ENCODE peak calls at places on chromosome 5, in eight cellular contexts. X is hepatic stellate cell; C is A172; M is endodermal cell; A is DMS 273 treated with DMSO at 0.1 percent for 48 hours; N is fibroblast of the aortic adventitia; W is activated naive CD4-positive, alpha-beta T cell treated with anti-CD3 and anti-CD28 coated beads, Interleukin-2, amount 50 U/mL, for 72 hours; J is activated CD4-positive, alpha-beta T cell treated with anti-CD3 and anti-CD28 coated beads, Interleukin-2, amount 10 ng/mL, durations not matched to agents 7 days and 5 days. E is an unnamed sample.
A peak's percentile ranks its signal among the peaks of the same experiment; 100 is the strongest.

GRCh38 chr5:68433921-68434879 is 218.6 kb downstream of the PIK3R1 start:
- DNase-seq in W (peak; percentile 98), C (peak; percentile 94), X (peak; percentile 87), M (peak; percentile 53), J (peak; percentile 86), N (peak; percentile 82), A (no peak), E (no peak)

GRCh38 chr5:176809544-176810083 is 745 bp upstream of the UNC5A start:
- DNase-seq in N (no peak), A (no peak), X (no peak), C (no peak), J (no peak), M (peak; percentile 76), W (no peak), E (no peak)

GRCh38 chr5:169063269-169063919 is 237.5 kb downstream of the SLIT3 start:
- DNase-seq in J (no peak), A (no peak), C (no peak), N (no peak), X (no peak), M (peak; percentile 63), W (no peak), E (no peak)

GRCh38 chr5:36607838-36608783 is 1.7 kb downstream of the SLC1A3 start:
- DNase-seq in J (no peak), M (peak; percentile 44), N (peak; percentile 35), X (no peak), A (no peak), C (no peak), W (no peak), E (no peak)

GRCh38 chr5:98292496-98292895 is 481.0 kb upstream of the RGMB start:
- DNase-seq in J (no peak), C (no peak), N (no peak), A (no peak), X (no peak), W (no peak), M (no peak), E (no peak)

GRCh38 chr5:142063878-142064331 is 44.7 kb upstream of the NDFIP1 start:
- DNase-seq in M (peak; percentile 88), N (peak; percentile 79), J (peak; percentile 42), W (no peak), X (peak; percentile 79), A (peak; percentile 74), C (peak; percentile 55), E (peak; percentile 78)

GRCh38 chr5:35785601-35786085 is 71.0 kb upstream of the IL7R start:
- DNase-seq in M (no peak), A (no peak), N (no peak), J (peak; percentile 41), X (no peak), W (peak; percentile 80), C (no peak), E (no peak)

GRCh38 chr5:138077064-138077696 is 6.7 kb upstream of the WNT8A start:
- DNase-seq in A (peak; percentile 11), M (peak; percentile 88), W (no peak), J (peak; percentile 56), N (peak; percentile 80), X (peak; percentile 69), C (peak; percentile 81), E (peak; percentile 19)

GRCh38 chr5:169778622-169779596 is 141.8 kb downstream of the DOCK2 start:
- DNase-seq in C (no peak), M (peak; percentile 41), W (no peak), X (no peak), J (no peak), N (no peak), A (no peak), E (no peak)

GRCh38 chr5:103428411-103428871 is 134.1 kb downstream of the NUDT12 start:
- DNase-seq in M (no peak), J (no peak), W (no peak), X (peak; percentile 63), A (no peak), N (peak; percentile 39), C (peak; percentile 56), E (peak; percentile 22)

E was measured in NCI-H446 treated with DMSO at 0.1 percent for 48 hours.